ENCODE peak calls at places on chromosome 15, in six cellular contexts. E is IMR-90, V is astrocyte, T is fibroblast of lung, O is HCT116, Y is neural progenitor cell. L is an unnamed sample.

GRCh38 chr15:61112231-61112630 is 116.9 kb downstream of the RORA start:
- DNase-seq in E (no peak), V (no peak), T (no peak), O (no peak), Y (peak), L (no peak)

GRCh38 chr15:29822100-29822684 is at the start of gene TJP1:
- DNase-seq in E (peak), V (peak), T (peak), O (no peak), Y (peak), L (peak)

GRCh38 chr15:53675832-53676231 is 83.6 kb downstream of the WDR72 start:
- DNase-seq in E (no peak), V (no peak), T (no peak), O (no peak), Y (no peak), L (no peak)

GRCh38 chr15:61063875-61064320 is 165.2 kb downstream of the RORA start:
- DNase-seq in E (no peak), V (no peak), T (no peak), O (no peak), Y (no peak), L (no peak)

GRCh38 chr15:80019168-80019745 is 40.2 kb upstream of the ZFAND6 start:
- DNase-seq in E (no peak), V (no peak), T (no peak), O (no peak), Y (no peak), L (no peak)

GRCh38 chr15:80163897-80164296 is 11.1 kb downstream of the FAH start:
- DNase-seq in E (no peak), V (no peak), T (no peak), O (no peak), Y (no peak), L (no peak)

GRCh38 chr15:98853161-98853560 is 154.4 kb downstream of the PGPEP1L start:
- DNase-seq in E (peak), V (peak), T (peak), O (peak), Y (peak), L (peak)

GRCh38 chr15:45129651-45130129 is at the start of the genes DUOX1 and DUOXA1:
- DNase-seq in E (no peak), V (no peak), T (no peak), O (peak), Y (peak), L (peak)

GRCh38 chr15:100275641-100276040 is 66.1 kb downstream of the ADAMTS17 start:
- DNase-seq in E (no peak), V (no peak), T (no peak), O (no peak), Y (no peak), L (no peak)

GRCh38 chr15:60326824-60327654 is 70.7 kb downstream of the ANXA2 start:
- DNase-seq in E (peak), V (no peak), T (no peak), O (peak), Y (peak), L (peak)

GRCh38 chr15:100893964-100894295 is 14.3 kb downstream of the ALDH1A3 start:
- DNase-seq in E (no peak), V (no peak), T (no peak), O (no peak), Y (no peak), L (no peak)

GRCh38 chr15:101014921-101015841 is 96.0 kb downstream of the LRRK1 start:
- DNase-seq in E (peak), V (peak), T (peak), O (peak), Y (peak), L (peak)

GRCh38 chr15:80693682-80694623 is 1.2 kb upstream of the ABHD17C start:
- DNase-seq in E (peak), V (no peak), T (no peak), O (no peak), Y (no peak), L (peak)

GRCh38 chr15:38514601-38515000 is 50.0 kb downstream of the RASGRP1 start:
- DNase-seq in E (no peak), V (no peak), T (no peak), O (no peak), Y (peak), L (no peak)

GRCh38 chr15:79408041-79408440 is 24.1 kb upstream of the MINAR1 start:
- DNase-seq in E (no peak), V (peak), T (peak), O (no peak), Y (no peak), L (peak)

GRCh38 chr15:28017423-28017924 is 81.6 kb downstream of the OCA2 start:
- DNase-seq in E (no peak), V (no peak), T (no peak), O (no peak), Y (peak), L (no peak)

GRCh38 chr15:65209701-65210643 is 1.3 kb downstream of the CILP start:
- DNase-seq in E (no peak), V (no peak), T (no peak), O (no peak), Y (peak), L (peak)

GRCh38 chr15:49282366-49282765 is 112.3 kb downstream of the GALK2 start:
- DNase-seq in E (peak), V (peak), T (peak), O (no peak), Y (no peak), L (peak)

GRCh38 chr15:32732574-32733157 is 14.9 kb downstream of the GREM1 start:
- DNase-seq in E (no peak), V (no peak), T (no peak), O (no peak), Y (no peak), L (no peak)

GRCh38 chr15:57218826-57219576 is 157.3 kb upstream of the CGNL1 start:
- DNase-seq in E (peak), V (peak), T (peak), O (no peak), Y (peak), L (peak)

GRCh38 chr15:93929375-93930094 is 301.8 kb upstream of the MCTP2 start:
- DNase-seq in E (peak), V (peak), T (peak), O (no peak), Y (peak), L (peak)

GRCh38 chr15:68313501-68314390 is 36.2 kb downstream of the FEM1B start:
- DNase-seq in E (no peak), V (no peak), T (no peak), O (no peak), Y (no peak), L (no peak)

GRCh38 chr15:59550961-59551360 is 60.6 kb upstream of the GCNT3 start:
- DNase-seq in E (no peak), V (no peak), T (no peak), O (no peak), Y (no peak), L (no peak)

GRCh38 chr15:63978511-63979226 is 67.6 kb downstream of the DAPK2 start:
- DNase-seq in E (no peak), V (no peak), T (no peak), O (no peak), Y (peak), L (peak)

GRCh38 chr15:92638291-92638708 is 17.3 kb downstream of the FAM174B start:
- DNase-seq in E (peak), V (peak), T (peak), O (no peak), Y (no peak), L (no peak)

GRCh38 chr15:78680416-78681068 is 39.5 kb upstream of the CHRNB4 start:
- DNase-seq in E (no peak), V (no peak), T (no peak), O (no peak), Y (no peak), L (no peak)

GRCh38 chr15:69457304-69458280 is 5.0 kb downstream of the RPLP1 start:
- DNase-seq in E (peak), V (no peak), T (no peak), O (no peak), Y (no peak), L (no peak)

GRCh38 chr15:68783226-68784054 is 37.3 kb downstream of the ANP32A start:
- DNase-seq in E (no peak), V (no peak), T (no peak), O (peak), Y (peak), L (no peak)

GRCh38 chr15:88400591-88400990 is 66.6 kb downstream of the MRPL46 start:
- DNase-seq in E (no peak), V (no peak), T (no peak), O (no peak), Y (peak), L (no peak)

GRCh38 chr15:36612063-36612788 is 32.8 kb downstream of the CDIN1 start:
- DNase-seq in E (peak), V (peak), T (peak), O (peak), Y (no peak), L (peak)

GRCh38 chr15:82972990-82973389 is 13.0 kb upstream of the RAMAC start:
- DNase-seq in E (no peak), V (no peak), T (no peak), O (no peak), Y (no peak), L (no peak)

GRCh38 chr15:90165659-90166489 is 35.3 kb upstream of the SEMA4B start:
- DNase-seq in E (peak), V (peak), T (peak), O (peak), Y (no peak), L (peak)
- H3K9ac ChIP-seq in E (peak), V (no peak), T (no peak), O (peak), Y (no peak), L (no peak)

GRCh38 chr15:75008249-75009017 is 13.1 kb downstream of the SCAMP5 start:
- DNase-seq in E (no peak), V (no peak), T (no peak), O (no peak), Y (no peak), L (no peak)

GRCh38 chr15:75001310-75001709 is 5.9 kb downstream of the SCAMP5 start:
- DNase-seq in E (no peak), V (no peak), T (no peak), O (no peak), Y (no peak), L (no peak)

GRCh38 chr15:75002398-75002797 is 7.0 kb downstream of the SCAMP5 start:
- DNase-seq in E (no peak), V (no peak), T (no peak), O (no peak), Y (no peak), L (no peak)

DNA sequence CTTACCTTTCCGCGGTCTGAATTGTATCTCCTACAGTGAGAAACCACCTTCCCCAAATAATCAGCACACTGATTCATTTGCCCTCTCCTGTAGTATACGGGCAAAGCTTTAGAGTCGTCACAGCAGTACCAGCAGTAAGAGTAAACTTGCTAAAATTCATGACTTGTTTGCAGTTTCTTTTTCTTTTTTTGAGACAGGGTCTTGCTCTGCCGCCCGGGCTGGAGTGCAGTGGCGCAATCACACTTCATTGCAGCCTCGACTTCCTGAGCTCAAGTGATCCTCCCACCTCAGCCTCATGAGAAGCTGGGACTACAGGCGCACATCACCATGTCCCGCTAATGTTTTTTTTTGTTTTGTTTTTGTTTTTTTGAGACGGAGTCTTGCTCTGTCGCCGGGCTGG is 11.9 kb downstream of the SCAMP5 start:
- DNase-seq in E (no peak), V (no peak), T (no peak), O (no peak), Y (no peak), L (no peak)
- H3K9ac ChIP-seq in E (no peak), V (no peak), T (no peak), O (no peak), Y (no peak), L (no peak)

GRCh38 chr15:67137319-67137718 is 71.9 kb downstream of the SMAD3 start:
- DNase-seq in E (no peak), V (no peak), T (no peak), O (no peak), Y (no peak), L (no peak)
- H3K9ac ChIP-seq in E (peak), V (peak), T (no peak), O (no peak), Y (no peak), L (peak)

DNA sequence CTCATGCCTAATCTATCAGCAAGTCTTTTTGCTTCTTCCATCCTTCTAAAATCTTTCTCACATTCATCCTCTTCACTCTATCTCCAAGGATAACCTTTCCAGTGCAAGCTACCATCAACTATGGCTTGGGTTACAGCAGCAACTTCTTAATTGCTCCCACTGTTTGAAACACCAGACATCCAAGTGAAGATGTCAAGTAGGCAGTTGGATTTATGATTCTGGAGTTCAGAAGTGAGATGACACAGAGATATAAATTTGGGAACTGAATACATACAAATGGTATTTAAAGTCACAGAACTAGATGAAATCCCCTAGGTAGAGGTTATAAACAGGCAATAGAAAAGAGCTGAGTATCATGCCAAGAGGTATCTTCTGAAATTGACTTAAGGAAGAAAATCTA is 3.7 kb downstream of the UBR1 start:
- DNase-seq in E (no peak), V (no peak), T (no peak), O (no peak), Y (no peak), L (no peak)
- H3K9ac ChIP-seq in E (no peak), V (no peak), T (no peak), O (no peak), Y (no peak), L (no peak)

GRCh38 chr15:52481915-52482314 is 46.8 kb downstream of the MYO5A start:
- DNase-seq in E (peak), V (peak), T (peak), O (peak), Y (no peak), L (peak)

GRCh38 chr15:52486003-52486996 is 42.4 kb downstream of the MYO5A start:
- DNase-seq in E (no peak), V (peak), T (peak), O (no peak), Y (peak), L (no peak)

GRCh38 chr15:52483712-52484111 is 45.0 kb downstream of the MYO5A start:
- DNase-seq in E (peak), V (peak), T (peak), O (no peak), Y (no peak), L (peak)

GRCh38 chr15:52485290-52485689 is 43.4 kb downstream of the MYO5A start:
- DNase-seq in E (no peak), V (no peak), T (no peak), O (no peak), Y (no peak), L (no peak)

GRCh38 chr15:52480990-52481389 is 47.7 kb downstream of the MYO5A start:
- DNase-seq in E (no peak), V (no peak), T (no peak), O (no peak), Y (no peak), L (no peak)
- H3K9ac ChIP-seq in E (no peak), V (no peak), T (no peak), O (no peak), Y (no peak), L (no peak)

GRCh38 chr15:25790003-25790660 is 73.0 kb downstream of the ATP10A start:
- DNase-seq in E (peak), V (peak), T (peak), O (no peak), Y (no peak), L (peak)

GRCh38 chr15:25787381-25787780 is 75.7 kb downstream of the ATP10A start:
- DNase-seq in E (peak), V (no peak), T (no peak), O (no peak), Y (no peak), L (peak)

GRCh38 chr15:25787855-25788521 is 75.1 kb downstream of the ATP10A start:
- DNase-seq in E (peak), V (peak), T (peak), O (no peak), Y (no peak), L (peak)

GRCh38 chr15:25789206-25789605 is 73.9 kb downstream of the ATP10A start:
- DNase-seq in E (peak), V (no peak), T (no peak), O (no peak), Y (no peak), L (peak)

DNA sequence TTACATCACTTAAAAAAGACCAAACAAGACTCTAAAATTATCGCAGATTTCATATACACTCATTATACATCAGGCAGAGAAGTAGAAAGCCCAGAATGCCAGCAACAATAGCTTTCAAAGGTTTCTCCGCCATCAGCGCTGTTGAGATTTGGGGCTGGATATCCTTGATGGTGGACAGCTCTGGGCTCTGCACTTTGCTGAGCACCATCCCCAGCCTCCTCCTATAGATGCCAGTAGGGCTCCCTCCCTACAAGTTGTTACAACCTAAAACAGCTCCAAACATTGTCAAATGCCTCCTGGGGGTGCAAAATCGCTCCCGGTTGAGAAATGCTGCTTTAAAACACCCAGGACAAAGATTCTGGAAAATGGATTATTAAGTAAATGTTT is 73.5 kb downstream of the ATP10A start:
- DNase-seq in E (no peak), V (no peak), T (no peak), O (no peak), Y (no peak), L (peak)
- H3K9ac ChIP-seq in E (no peak), V (peak), T (peak), O (no peak), Y (no peak), L (peak)

GRCh38 chr15:67109141-67110034 is 44.0 kb downstream of the SMAD3 start:
- DNase-seq in E (peak), V (peak), T (peak), O (no peak), Y (no peak), L (peak)
- H3K9ac ChIP-seq in E (peak), V (peak), T (peak), O (peak), Y (no peak), L (peak)

L was measured in GM23248.